ENCODE peak calls at places on chromosome 5, in seven cellular contexts. B, O, Y, C, D, N and F are unnamed samples.

GRCh38 chr5:115873392-115873791 is 31.7 kb downstream of the AP3S1 start:
- DNase-seq in B (no peak), O (no peak), Y (no peak), C (no peak), D (peak; percentile 44), N (no peak), F (no peak)

GRCh38 chr5:83567741-83568530 is 96.4 kb downstream of the VCAN start:
- DNase-seq in B (no peak), O (no peak), Y (no peak), C (no peak), D (peak; percentile 24), N (no peak), F (no peak)

GRCh38 chr5:134124289-134125194 is 10.1 kb downstream of the TCF7 start:
- DNase-seq in B (no peak), O (no peak), Y (peak; percentile 12), C (no peak), D (no peak), N (no peak), F (no peak)

GRCh38 chr5:55226934-55227737 is at the start of gene MCIDAS:
- DNase-seq in B (peak; percentile 81), O (no peak), Y (peak; percentile 64), C (no peak), D (peak; percentile 56), N (peak; percentile 59), F (peak; percentile 89)

GRCh38 chr5:170525450-170526211 is 21.8 kb downstream of the KCNIP1 start:
- DNase-seq in B (no peak), O (no peak), Y (no peak), C (no peak), D (no peak), N (no peak), F (no peak)

GRCh38 chr5:99037668-99038067 is 108.9 kb upstream of the CHD1 start:
- DNase-seq in B (peak; percentile 43), O (no peak), Y (no peak), C (no peak), D (no peak), N (no peak), F (peak; percentile 74)

GRCh38 chr5:60365001-60365400 is 335.0 kb downstream of the DEPDC1B start:
- DNase-seq in B (no peak), O (no peak), Y (no peak), C (no peak), D (no peak), N (no peak), F (no peak)

GRCh38 chr5:168579987-168580508 is 880 bp upstream of the PANK3 start:
- DNase-seq in B (no peak), O (no peak), Y (no peak), C (no peak), D (no peak), N (no peak), F (no peak)

GRCh38 chr5:58382131-58382534 is 77.8 kb downstream of the PLK2 start:
- DNase-seq in B (no peak), O (no peak), Y (no peak), C (no peak), D (no peak), N (no peak), F (no peak)

GRCh38 chr5:58383459-58383858 is 76.4 kb downstream of the PLK2 start:
- DNase-seq in B (no peak), O (no peak), Y (no peak), C (no peak), D (no peak), N (no peak), F (no peak)

GRCh38 chr5:58380655-58381054 is 79.2 kb downstream of the PLK2 start:
- DNase-seq in B (no peak), O (no peak), Y (no peak), C (no peak), D (no peak), N (no peak), F (no peak)

GRCh38 chr5:58381566-58381965 is 78.3 kb downstream of the PLK2 start:
- DNase-seq in B (no peak), O (no peak), Y (no peak), C (no peak), D (no peak), N (no peak), F (no peak)

DNA sequence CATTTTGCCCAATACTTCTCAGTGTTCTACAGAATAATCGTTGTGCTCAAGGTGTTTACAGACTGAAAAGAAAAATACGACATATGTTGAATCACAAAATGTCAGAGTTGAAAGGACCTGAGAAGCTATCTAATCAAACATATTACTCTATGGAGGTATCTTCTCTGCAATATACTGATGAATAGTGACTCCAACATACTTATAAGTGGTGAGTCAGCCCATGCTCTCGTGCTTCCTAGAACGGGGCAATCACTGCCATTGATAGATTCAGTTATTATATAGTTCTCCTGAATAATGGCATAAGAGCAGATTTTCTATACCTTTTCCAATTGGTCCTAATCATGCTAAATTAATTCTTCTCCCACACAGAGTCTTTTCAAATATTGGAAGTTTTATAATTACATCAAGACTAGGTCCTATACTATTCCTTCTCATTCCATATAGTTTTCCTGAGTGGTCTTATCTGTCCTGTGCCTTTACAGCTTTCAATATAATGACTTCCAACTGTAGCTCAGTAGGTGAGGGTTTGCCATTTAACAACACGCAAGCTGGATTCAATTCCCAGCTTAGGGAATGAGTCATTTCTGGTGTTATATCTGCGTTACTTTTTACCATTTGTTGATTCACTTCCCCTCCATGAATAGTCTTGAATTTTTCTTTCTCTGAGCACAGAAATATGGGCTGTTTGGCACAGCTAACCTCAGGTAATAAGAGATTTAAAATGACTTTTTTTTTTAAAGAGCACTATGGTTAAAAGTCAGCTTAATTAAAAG is 81.1 kb downstream of the PLK2 start:
- DNase-seq in B (no peak), O (no peak), Y (no peak), C (no peak), D (peak; percentile 12), N (no peak), F (no peak)
- TF ChIP-seq CTCF in B (no peak), O (no peak), Y (no peak), C (no peak), D (no peak), N (no peak), F (no peak)

GRCh38 chr5:118434522-118434921 is 553.8 kb downstream of the DTWD2 start:
- DNase-seq in B (no peak), O (no peak), Y (no peak), C (no peak), D (no peak), N (no peak), F (no peak)
- TF ChIP-seq POLR2AphosphoS5 in B (no peak), O (no peak), Y (no peak), C (no peak), D (no peak), N (no peak), F (no peak)

GRCh38 chr5:35229076-35230042 is 928 bp downstream of the PRLR start:
- DNase-seq in B (peak; percentile 68), O (no peak), Y (no peak), C (no peak), D (no peak), N (peak; percentile 22), F (peak; percentile 82)
- H3K4me3 ChIP-seq in B (peak overlapping the region; percentile 63), O (peak overlapping the region; percentile 49), Y (no peak overlapping the region), C (peak overlapping the region; percentile 70), D (no peak overlapping the region), N (peak overlapping the region; percentile 40), F (peak overlapping the region; percentile 49)

DNA sequence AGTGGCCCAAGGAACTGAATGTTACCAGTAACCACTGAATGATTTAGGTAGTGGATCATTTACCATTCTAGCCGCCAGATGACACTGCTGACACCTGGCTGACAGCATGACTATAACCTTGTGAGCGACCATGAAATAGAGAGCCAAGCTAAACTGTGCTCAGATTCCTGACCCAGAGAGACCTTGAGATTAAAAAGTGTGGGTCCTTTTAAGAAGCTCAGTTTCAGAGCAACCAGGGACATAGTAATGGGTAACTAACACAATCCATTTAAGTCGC is 566.0 kb downstream of the EFNA5 start:
- DNase-seq in B (no peak), O (peak; percentile 50), Y (no peak), C (no peak), D (no peak), N (no peak), F (no peak)
- TF ChIP-seq CTCF in B (no peak), O (peak; percentile 79), Y (peak; percentile 10), C (no peak), D (no peak), N (no peak), F (no peak)

GRCh38 chr5:154713615-154714125 is 41.5 kb upstream of the LARP1 start:
- DNase-seq in B (no peak), O (no peak), Y (no peak), C (no peak), D (peak; percentile 28), N (no peak), F (no peak)

GRCh38 chr5:154709368-154710305 is 45.5 kb upstream of the LARP1 start:
- DNase-seq in B (no peak), O (no peak), Y (no peak), C (no peak), D (no peak), N (no peak), F (no peak)

GRCh38 chr5:154708845-154709244 is 46.3 kb upstream of the LARP1 start:
- DNase-seq in B (no peak), O (no peak), Y (peak; percentile 57), C (no peak), D (no peak), N (no peak), F (peak; percentile 31)

GRCh38 chr5:154714271-154714986 is 40.7 kb upstream of the LARP1 start:
- DNase-seq in B (peak; percentile 46), O (no peak), Y (no peak), C (no peak), D (peak; percentile 64), N (no peak), F (peak; percentile 59)

DNA sequence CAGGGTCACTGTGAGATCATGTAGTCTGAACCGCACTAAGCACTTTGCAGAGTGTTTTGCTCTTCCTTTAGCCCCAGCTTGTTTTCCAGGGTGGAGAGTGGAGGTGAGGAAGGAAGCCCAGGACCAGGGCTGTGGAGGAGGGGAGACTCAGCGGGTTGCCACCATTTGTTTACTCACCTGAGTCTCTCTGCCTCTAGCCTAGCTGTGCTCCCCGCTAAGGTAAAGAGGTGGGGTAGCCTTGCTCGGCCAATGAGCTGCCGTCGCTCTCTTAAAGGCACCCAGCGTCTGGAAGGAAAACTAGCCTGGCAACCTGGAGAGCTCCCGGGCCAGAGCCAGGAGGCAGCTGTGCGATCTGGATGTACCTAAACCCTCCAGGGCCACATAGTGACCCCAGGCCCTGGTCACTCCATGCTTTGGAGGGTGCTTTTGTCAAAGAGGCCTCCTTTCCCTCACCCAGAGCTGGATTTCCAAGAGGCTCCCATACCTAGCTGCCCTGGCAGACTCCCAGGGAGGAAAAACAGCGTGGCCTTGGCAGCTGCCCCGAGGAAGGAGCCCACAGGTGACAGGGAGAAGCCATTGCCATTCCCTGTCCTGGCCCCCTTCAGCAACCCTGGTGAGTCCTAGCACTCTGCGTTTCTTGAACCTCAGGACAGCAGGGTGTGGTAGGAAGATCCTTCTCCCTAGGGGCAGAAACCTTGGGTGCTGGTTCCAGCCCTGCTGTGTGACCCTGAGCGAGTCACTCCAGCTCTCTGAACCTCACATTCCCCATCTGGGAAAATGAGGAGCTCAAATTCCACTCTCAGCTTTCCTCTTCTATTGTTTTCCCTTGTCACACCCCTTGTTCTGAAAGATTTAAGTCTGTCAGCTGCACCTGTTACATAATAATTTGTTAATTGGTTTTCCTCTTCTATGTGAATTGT is 42.4 kb upstream of the LARP1 start:
- DNase-seq in B (peak; percentile 88), O (no peak), Y (peak; percentile 46), C (no peak), D (no peak), N (peak; percentile 84), F (peak; percentile 89)
- TF ChIP-seq POLR2AphosphoS5 in B (peak; percentile 76), O (no peak), Y (peak; percentile 82), C (no peak), D (no peak), N (peak; percentile 81), F (peak; percentile 10)